ENCODE peak calls at places on chromosomes 1 and 21, in five cellular contexts. A is sigmoid colon; W is CD4-positive, CD25-positive, alpha-beta regulatory T cell; Q is Peyer's patch; T is CD8-positive, alpha-beta T cell. V is an unnamed sample.

GRCh38 chr1:207327994-207328393 is 6.5 kb downstream of the CD55 start:
- DNase-seq in A (no peak), W (no peak), Q (no peak), T (no peak), V (no peak)

GRCh38 chr1:182217967-182218366 is 156.5 kb upstream of the ZNF648 start:
- DNase-seq in A (no peak), W (no peak), Q (no peak), T (no peak), V (no peak)

GRCh38 chr1:168439451-168440375 is 104.1 kb downstream of the XCL2 start:
- DNase-seq in A (peak; percentile 87), W (peak; percentile 90), Q (peak; percentile 58), T (peak; percentile 84), V (peak; percentile 11)

GRCh38 chr1:167564592-167564991 is 11.0 kb upstream of the CREG1 start:
- DNase-seq in A (no peak), W (no peak), Q (no peak), T (no peak), V (no peak)

GRCh38 chr21:45850181-45850580 is 131.4 kb upstream of the COL6A1 start:
- DNase-seq in A (peak; percentile 62), W (no peak), Q (no peak), T (no peak), V (no peak)

GRCh38 chr1:59747469-59748014 is 67.2 kb upstream of the HOOK1 start:
- DNase-seq in A (no peak), W (no peak), Q (no peak), T (no peak), V (no peak)

GRCh38 chr21:27017251-27017650 is 50.4 kb upstream of the ADAMTS5 start:
- DNase-seq in A (no peak), W (no peak), Q (no peak), T (no peak), V (no peak)

GRCh38 chr1:198122693-198123092 is 34.1 kb upstream of the NEK7 start:
- DNase-seq in A (no peak), W (no peak), Q (no peak), T (no peak), V (no peak)

GRCh38 chr21:46634966-46635323 is 529 bp upstream of the PRMT2 start:
- DNase-seq in A (peak; percentile 90), W (peak; percentile 66), Q (no peak), T (no peak), V (no peak)

GRCh38 chr1:190320952-190321351 is 156.7 kb downstream of the BRINP3 start:
- DNase-seq in A (no peak), W (no peak), Q (no peak), T (no peak), V (no peak)

GRCh38 chr1:59709333-59709732 is 105.4 kb upstream of the HOOK1 start:
- DNase-seq in A (no peak), W (no peak), Q (no peak), T (no peak), V (no peak)

GRCh38 chr21:44524412-44525371 is 15.3 kb downstream of the KRTAP10-1 start:
- DNase-seq in A (no peak), W (no peak), Q (no peak), T (no peak), V (no peak)

GRCh38 chr1:6460349-6461236 is 5.4 kb downstream of the TNFRSF25 start:
- DNase-seq in A (no peak), W (peak; percentile 95), Q (no peak), T (peak; percentile 93), V (no peak)

GRCh38 chr1:99748419-99748818 is 18.0 kb downstream of the FRRS1 start:
- DNase-seq in A (no peak), W (no peak), Q (no peak), T (no peak), V (no peak)

GRCh38 chr1:165226326-165226725 is 130.2 kb downstream of the LMX1A start:
- DNase-seq in A (no peak), W (no peak), Q (no peak), T (no peak), V (peak; percentile 34)

GRCh38 chr1:44619261-44619900 is 54.9 kb downstream of the TMEM53 start:
- DNase-seq in A (no peak), W (no peak), Q (no peak), T (no peak), V (no peak)

GRCh38 chr1:39573736-39574624 is 2.6 kb downstream of the PABPC4 start:
- DNase-seq in A (no peak), W (no peak), Q (no peak), T (no peak), V (no peak)

GRCh38 chr1:94926365-94926914 is 470 bp downstream of the CNN3 start:
- DNase-seq in A (peak; percentile 85), W (no peak), Q (peak; percentile 78), T (peak; percentile 28), V (peak; percentile 38)

GRCh38 chr1:46516140-46516539 is 26.5 kb downstream of the DMBX1 start:
- DNase-seq in A (no peak), W (no peak), Q (peak; percentile 32), T (no peak), V (no peak)

GRCh38 chr21:29114765-29115164 is 15.7 kb upstream of the MAP3K7CL start:
- DNase-seq in A (no peak), W (no peak), Q (no peak), T (no peak), V (no peak)

GRCh38 chr1:41958015-41958673 is 39.4 kb upstream of the HIVEP3 start:
- DNase-seq in A (no peak), W (no peak), Q (no peak), T (no peak), V (no peak)

GRCh38 chr1:100267284-100267683 is 1.3 kb downstream of the RTCA start:
- DNase-seq in A (no peak), W (peak; percentile 10), Q (no peak), T (no peak), V (no peak)

GRCh38 chr1:17274186-17275170 is 25.6 kb downstream of the PADI3 start:
- DNase-seq in A (peak; percentile 50), W (peak; percentile 16), Q (peak; percentile 78), T (peak; percentile 12), V (no peak)

GRCh38 chr1:242824435-242824834 is 299.9 kb upstream of the PLD5 start:
- DNase-seq in A (no peak), W (no peak), Q (no peak), T (no peak), V (no peak)

GRCh38 chr1:54272134-54272533 is 72.2 kb downstream of the MRPL37 start:
- DNase-seq in A (no peak), W (no peak), Q (no peak), T (no peak), V (no peak)

GRCh38 chr1:77511440-77511840 is 171.0 kb downstream of the ZZZ3 start:
- DNase-seq in A (no peak), W (no peak), Q (no peak), T (no peak), V (no peak)

GRCh38 chr1:70034403-70034802 is 171.0 kb downstream of the LRRC40 start:
- DNase-seq in A (no peak), W (no peak), Q (no peak), T (no peak), V (peak; percentile 3)

GRCh38 chr1:96473791-96474452 is 247.7 kb upstream of the PTBP2 start:
- DNase-seq in A (no peak), W (no peak), Q (no peak), T (no peak), V (no peak)

GRCh38 chr1:237416924-237417655 is 375.1 kb downstream of the RYR2 start:
- DNase-seq in A (no peak), W (no peak), Q (no peak), T (no peak), V (no peak)

GRCh38 chr21:37532868-37533780 is 166.6 kb downstream of the DYRK1A start:
- DNase-seq in A (no peak), W (no peak), Q (no peak), T (no peak), V (no peak)

GRCh38 chr1:172399369-172400072 is 21.0 kb upstream of the C1orf105 start:
- DNase-seq in A (peak; percentile 90), W (peak; percentile 71), Q (no peak), T (no peak), V (no peak)

GRCh38 chr1:201226859-201227488 is 36.4 kb downstream of the IGFN1 start:
- DNase-seq in A (no peak), W (no peak), Q (peak; percentile 25), T (no peak), V (no peak)

GRCh38 chr1:11099310-11100148 is at the start of gene EXOSC10:
- DNase-seq in A (peak; percentile 94), W (peak; percentile 94), Q (peak; percentile 96), T (peak; percentile 97), V (peak; percentile 81)
- H3K27ac ChIP-seq in A (peak within 1 kb of the TSS; percentile 81), W (peak within 1 kb of the TSS; percentile 73), Q (peak within 1 kb of the TSS; percentile 85), T (peak within 1 kb of the TSS; percentile 84), V (peak within 1 kb of the TSS; percentile 91)

GRCh38 chr1:30273456-30273855 is 449.9 kb downstream of the MATN1 start:
- DNase-seq in A (no peak), W (no peak), Q (no peak), T (no peak), V (no peak)
- H3K27ac ChIP-seq in A (no peak overlapping the region), W (no peak overlapping the region), Q (no peak overlapping the region), T (no peak overlapping the region), V (no peak overlapping the region)

DNA sequence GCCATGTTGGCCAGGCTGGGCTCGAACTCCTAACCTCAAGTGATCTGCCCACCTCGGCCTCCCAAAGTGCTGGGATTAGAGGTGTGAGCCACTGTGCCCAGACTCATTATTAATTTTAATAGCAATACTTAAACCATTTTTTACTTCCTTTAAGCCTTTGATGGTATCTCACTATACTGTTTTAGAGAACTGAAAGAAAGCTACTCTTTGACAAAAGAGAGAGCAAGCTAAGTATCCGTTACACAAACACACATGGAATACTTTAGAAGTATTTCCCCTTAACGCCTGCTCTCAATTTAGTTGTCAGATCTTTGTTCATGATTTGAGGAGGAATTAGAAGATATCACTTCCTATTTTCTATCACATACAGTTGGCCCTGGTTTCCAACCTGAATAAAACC is 189.4 kb downstream of the COP1 start:
- DNase-seq in A (no peak), W (no peak), Q (no peak), T (no peak), V (no peak)
- H3K27ac ChIP-seq in A (no peak overlapping the region), W (no peak overlapping the region), Q (no peak overlapping the region), T (no peak overlapping the region), V (no peak overlapping the region)

GRCh38 chr1:205435904-205436573 is 14.2 kb upstream of the LEMD1 start:
- DNase-seq in A (no peak), W (no peak), Q (no peak), T (no peak), V (peak; percentile 99)
- H3K27ac ChIP-seq in A (no peak overlapping the region), W (no peak overlapping the region), Q (no peak overlapping the region), T (no peak overlapping the region), V (no peak overlapping the region)

GRCh38 chr1:226630592-226630991 is 82.0 kb downstream of the STUM start:
- DNase-seq in A (no peak), W (no peak), Q (no peak), T (no peak), V (no peak)

GRCh38 chr1:226633541-226634155 is 85.1 kb downstream of the STUM start:
- DNase-seq in A (peak; percentile 73), W (peak; percentile 47), Q (peak; percentile 26), T (no peak), V (no peak)

GRCh38 chr1:226631229-226632000 is 82.9 kb downstream of the STUM start:
- DNase-seq in A (peak; percentile 69), W (no peak), Q (peak; percentile 8), T (no peak), V (no peak)

GRCh38 chr1:226632922-226633351 is 84.4 kb downstream of the STUM start:
- DNase-seq in A (peak; percentile 79), W (peak; percentile 67), Q (peak; percentile 40), T (peak; percentile 17), V (no peak)

GRCh38 chr1:226632169-226632884 is 83.8 kb downstream of the STUM start:
- DNase-seq in A (peak; percentile 71), W (no peak), Q (peak; percentile 38), T (no peak), V (no peak)
- H3K27ac ChIP-seq in A (peak overlapping the region; percentile 82), W (peak overlapping the region; percentile 62), Q (peak overlapping the region; percentile 44), T (peak overlapping the region; percentile 5), V (no peak overlapping the region)

V was measured in caudate nucleus.